ENCODE peak calls at places on chromosomes 16 and 17, in four cellular contexts. Y is OCI-LY7, D is neural progenitor cell, Z is GM23338. P is an unnamed sample.

GRCh38 chr17:63075969-63076368 is 109.9 kb downstream of the TANC2 start:
- DNase-seq in D (no peak), Y (no peak), Z (no peak), P (no peak)

GRCh38 chr16:78697426-78697825 is 598.0 kb downstream of the WWOX start:
- DNase-seq in Y (no peak), Z (no peak), D (no peak), P (no peak)

GRCh38 chr17:69809331-69809730 is 265.7 kb upstream of the KCNJ16 start:
- DNase-seq in Y (no peak), Z (no peak), D (no peak), P (no peak)

GRCh38 chr17:83056583-83057396 is 22.6 kb upstream of the METRNL start:
- DNase-seq in Y (no peak), D (peak; percentile 0), Z (no peak), P (peak; percentile 25)

GRCh38 chr17:31825961-31826691 is 32.9 kb downstream of the COPRS start:
- DNase-seq in Z (no peak), D (no peak), Y (no peak), P (peak; percentile 50)

GRCh38 chr17:16875662-16876061 is 96.3 kb downstream of the TNFRSF13B start:
- DNase-seq in D (no peak), Y (no peak), Z (no peak), P (no peak)

GRCh38 chr17:41967141-41967920 is 736 bp downstream of the CNP start:
- DNase-seq in Z (peak; percentile 58), D (no peak), Y (peak; percentile 49), P (peak; percentile 26)

GRCh38 chr17:28469376-28469775 is 4.1 kb upstream of the SLC13A2 start:
- DNase-seq in Y (no peak), Z (no peak), D (no peak), P (no peak)

GRCh38 chr17:16873654-16874035 is 98.3 kb downstream of the TNFRSF13B start:
- DNase-seq in Y (no peak), D (no peak), Z (no peak), P (no peak)

GRCh38 chr17:28597606-28598383 is 1.0 kb downstream of the SPAG5 start:
- DNase-seq in D (no peak), Y (peak; percentile 24), Z (no peak), P (peak; percentile 25)

GRCh38 chr17:64692187-64692586 is 30.1 kb upstream of the SMURF2 start:
- DNase-seq in D (no peak), Y (no peak), Z (no peak), P (no peak)

GRCh38 chr16:83420206-83420760 is 387.5 kb upstream of the HSBP1 start:
- DNase-seq in Y (peak; percentile 17), D (peak; percentile 74), Z (peak; percentile 62), P (peak; percentile 22)

GRCh38 chr16:66717112-66717675 is 20.7 kb upstream of the CMTM4 start:
- DNase-seq in Y (peak; percentile 47), D (peak; percentile 61), Z (peak; percentile 80), P (peak; percentile 47)

GRCh38 chr17:44177641-44178040 is 7.1 kb downstream of the ASB16 start:
- DNase-seq in Y (no peak), D (no peak), Z (no peak), P (no peak)

GRCh38 chr17:45719335-45720071 is 64.6 kb upstream of the CRHR1 start:
- DNase-seq in Y (no peak), D (peak; percentile 54), Z (peak; percentile 69), P (peak; percentile 97)
- TF ChIP-seq EZH2phosphoT487 in Y (no peak), D (no peak), Z (no peak), P (no peak)

DNA sequence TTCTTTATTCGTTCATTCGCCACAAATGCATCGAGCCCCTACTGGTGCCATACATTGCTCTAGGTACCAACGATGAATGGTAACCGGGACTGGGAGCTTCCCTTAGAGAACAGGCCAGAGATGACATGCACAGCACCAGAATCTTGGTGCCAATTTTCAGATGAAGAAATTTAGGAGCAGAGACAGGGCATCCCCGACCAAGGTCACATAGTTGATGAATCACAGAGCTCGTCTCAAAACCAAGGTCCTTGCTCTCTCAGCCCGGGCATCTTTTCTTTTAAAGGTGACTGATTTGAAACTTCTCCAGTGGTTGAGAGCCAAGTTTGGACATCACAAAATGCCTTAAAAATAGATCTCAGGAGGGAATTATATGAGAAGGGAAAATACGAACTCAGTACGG is 73.2 kb upstream of the C16orf82 start:
- DNase-seq in Y (no peak), D (no peak), Z (no peak), P (no peak)
- H3K4me3 ChIP-seq in Y (no peak overlapping the region), D (no peak overlapping the region), Z (no peak overlapping the region), P (no peak overlapping the region)

DNA sequence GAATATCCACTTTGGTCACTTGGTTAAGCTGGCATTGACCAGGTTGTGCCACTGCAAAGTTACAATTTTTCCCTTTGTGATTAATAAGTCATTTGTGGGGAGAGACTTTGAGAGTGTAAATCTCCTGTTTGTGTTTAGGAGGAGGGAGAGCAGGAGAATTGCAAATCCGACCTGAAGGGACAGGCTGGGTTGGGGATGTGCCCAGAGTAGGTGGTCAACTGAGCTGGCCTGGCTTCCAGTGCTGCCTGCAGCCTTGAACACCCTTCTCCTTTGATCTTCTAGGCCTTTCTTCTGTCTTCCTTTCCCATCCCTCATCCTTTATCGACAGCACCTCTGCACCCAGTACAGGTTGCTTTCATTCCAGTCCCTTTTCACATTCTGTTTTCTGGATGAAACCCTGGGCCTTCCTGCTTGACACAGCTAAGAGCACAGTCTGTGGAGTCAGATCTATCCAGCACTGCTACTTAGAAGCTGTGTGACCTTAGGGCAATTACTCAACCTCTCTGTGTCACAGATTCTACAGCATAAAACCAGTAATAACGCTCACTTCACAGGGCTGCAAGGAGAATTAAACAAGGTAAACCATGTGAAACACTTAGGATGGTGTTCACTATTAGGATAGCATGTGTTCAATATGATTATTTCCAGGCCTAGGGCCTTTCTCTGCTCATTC is 969 bp upstream of the CSNK2A2 start:
- DNase-seq in D (no peak), Z (peak; percentile 17), Y (no peak), P (no peak)
- H3K4me2 ChIP-seq in D (peak overlapping the region; percentile 90), Z (peak overlapping the region; percentile 90), Y (peak overlapping the region; percentile 93), P (peak overlapping the region; percentile 90)

DNA sequence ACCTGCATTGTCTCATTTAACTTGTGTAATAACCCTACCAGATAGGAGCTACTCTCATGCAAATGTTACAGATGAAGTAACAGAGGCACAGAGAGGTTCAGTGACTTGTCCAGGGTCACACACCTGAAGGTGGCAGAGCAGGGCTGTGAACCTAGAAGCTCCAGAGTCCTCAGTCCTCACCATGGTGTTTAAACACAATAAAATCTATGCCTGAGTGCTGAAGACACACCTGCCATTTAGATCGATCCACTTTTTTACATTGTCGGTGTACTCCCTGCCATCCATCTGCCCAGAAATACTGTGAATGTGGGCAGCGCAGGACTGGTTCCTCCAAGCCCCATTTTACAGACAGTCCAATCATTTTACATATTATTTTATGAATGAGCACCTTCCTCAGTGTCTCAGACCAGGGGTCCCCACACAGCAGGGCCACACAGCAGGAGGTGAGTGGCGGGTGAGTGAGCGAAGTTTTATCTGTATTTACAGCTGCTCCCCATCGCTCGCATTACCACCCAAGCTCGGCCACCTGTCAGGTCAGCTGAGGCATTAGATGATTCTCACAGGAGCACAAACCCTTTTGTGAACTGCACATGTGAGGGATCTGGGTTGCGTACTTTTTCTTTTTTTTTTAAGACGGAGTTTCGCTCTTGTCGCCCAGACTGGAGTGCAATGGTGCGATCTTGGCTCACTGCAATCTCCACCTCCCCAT is 5.6 kb downstream of the IL4R start:
- DNase-seq in Z (no peak), D (no peak), Y (no peak), P (no peak)
- TF ChIP-seq EZH2phosphoT487 in Z (no peak), D (no peak), Y (no peak), P (no peak)

GRCh38 chr16:87388818-87389134 is 3.4 kb upstream of the MAP1LC3B start:
- DNase-seq in Z (no peak), D (no peak), Y (no peak), P (no peak)
- H3K4me3 ChIP-seq in Z (no peak overlapping the region), D (peak overlapping the region; percentile 26), Y (peak overlapping the region; percentile 48), P (peak overlapping the region; percentile 34)

GRCh38 chr16:65094009-65094408 is 27.9 kb downstream of the CDH11 start:
- DNase-seq in Z (no peak), Y (no peak), D (no peak), P (no peak)
- H3K4me2 ChIP-seq in Z (no peak overlapping the region), Y (no peak overlapping the region), D (no peak overlapping the region), P (no peak overlapping the region)

GRCh38 chr17:80940171-80941123 is 51.2 kb upstream of the CHMP6 start:
- DNase-seq in D (no peak), Z (no peak), Y (peak; percentile 62), P (no peak)
- TF ChIP-seq EZH2phosphoT487 in D (no peak), Z (no peak), Y (no peak), P (no peak)

GRCh38 chr17:77880702-77881450 is 77.6 kb upstream of the TNRC6C start:
- DNase-seq in Y (no peak), Z (no peak), D (no peak), P (no peak)
- H3K4me3 ChIP-seq in Y (peak overlapping the region; percentile 49), Z (no peak overlapping the region), D (no peak overlapping the region), P (no peak overlapping the region)

DNA sequence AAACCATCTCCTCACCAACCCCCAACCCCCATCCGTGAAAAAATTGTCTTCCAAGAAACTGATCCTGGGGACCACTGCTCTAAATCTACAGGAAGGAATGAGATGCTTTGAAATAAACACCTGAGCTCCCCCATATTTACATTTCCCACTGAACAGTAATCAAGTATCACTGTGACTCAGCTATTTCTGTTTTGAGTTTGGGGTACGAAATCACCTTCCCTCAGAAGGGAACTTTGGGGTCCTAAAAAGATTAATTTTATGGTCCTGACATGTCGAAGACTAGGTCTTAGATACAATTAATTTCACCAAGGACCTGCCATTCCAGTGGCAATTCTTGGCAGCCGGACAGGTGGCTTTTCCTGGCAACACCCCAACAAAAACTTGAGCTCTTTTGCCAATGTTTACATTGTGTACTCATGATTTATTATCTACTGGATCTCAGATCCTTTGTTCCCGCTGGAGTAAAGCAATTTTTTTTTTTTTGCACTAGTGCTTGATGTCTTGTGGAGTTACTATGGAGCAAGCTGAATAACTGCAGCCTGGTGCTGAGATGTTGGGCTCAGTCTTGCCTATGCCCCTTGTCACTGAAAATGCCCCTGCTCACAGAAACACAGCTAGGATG is 14.3 kb downstream of the SLFN5 start:
- DNase-seq in Y (no peak), Z (peak; percentile 6), D (no peak), P (peak; percentile 90)
- H3K4me2 ChIP-seq in Y (no peak overlapping the region), Z (no peak overlapping the region), D (no peak overlapping the region), P (peak overlapping the region; percentile 53)

GRCh38 chr17:67403065-67403464 is 26.0 kb downstream of the PITPNC1 start:
- DNase-seq in Z (no peak), Y (no peak), D (no peak), P (no peak)

GRCh38 chr17:67401106-67401505 is 24.0 kb downstream of the PITPNC1 start:
- DNase-seq in D (no peak), Y (no peak), Z (no peak), P (no peak)

GRCh38 chr17:67400193-67400592 is 23.1 kb downstream of the PITPNC1 start:
- DNase-seq in Y (no peak), D (no peak), Z (no peak), P (no peak)

GRCh38 chr17:67403483-67403882 is 26.4 kb downstream of the PITPNC1 start:
- DNase-seq in Y (no peak), Z (no peak), D (no peak), P (no peak)

GRCh38 chr17:67401598-67402504 is 24.8 kb downstream of the PITPNC1 start:
- DNase-seq in D (no peak), Y (peak; percentile 11), Z (peak; percentile 22), P (no peak)
- TF ChIP-seq EZH2phosphoT487 in D (no peak), Y (no peak), Z (no peak), P (no peak)

P was measured in PC-3.